ENCODE peak calls at places on chromosomes 6 and 20, in nine cellular contexts. D is pons; Q is D341Med; C is foreskin fibroblast; Y is activated naive CD8-positive, alpha-beta T cell treated with anti-CD3 and anti-CD28 coated beads, Interleukin-2, amount 50 U/mL, for 24 hours; U is GM12892; K is astrocyte of the spinal cord; V is nucleus accumbens; T is amniotic stem cell. X is an unnamed sample.
A peak's percentile ranks its signal among the peaks of the same experiment; 100 is the strongest.

GRCh38 chr6:34362909-34363713 is 29.4 kb downstream of the NUDT3 start:
- DNase-seq in D (peak; percentile 34), Y (no peak), Q (no peak), U (peak; percentile 13), C (no peak), K (no peak), V (no peak), T (no peak), X (no peak)

GRCh38 chr6:158232445-158233213 is 64.5 kb downstream of the GTF2H5 start:
- DNase-seq in C (peak; percentile 84), V (peak; percentile 58), T (peak; percentile 53), Q (peak; percentile 86), D (peak; percentile 59), U (peak; percentile 61), Y (peak; percentile 49), K (peak; percentile 59), X (peak; percentile 61)

GRCh38 chr6:142728910-142729481 is 216.0 kb downstream of the HIVEP2 start:
- DNase-seq in U (no peak), Q (no peak), Y (no peak), D (no peak), C (peak; percentile 52), T (no peak), K (peak; percentile 53), V (no peak), X (no peak)

GRCh38 chr20:62451156-62451767 is 23.9 kb upstream of the RBBP8NL start:
- DNase-seq in C (no peak), Y (no peak), K (no peak), D (no peak), U (no peak), V (no peak), T (no peak), Q (no peak), X (no peak)

GRCh38 chr6:135212020-135212806 is 31.1 kb downstream of the MYB start:
- DNase-seq in V (no peak), D (no peak), U (no peak), K (peak; percentile 26), Q (no peak), C (peak; percentile 64), T (no peak), Y (no peak), X (no peak)

GRCh38 chr20:3349786-3350185 is 57.7 kb downstream of the DNAAF9 start:
- DNase-seq in T (no peak), V (no peak), D (no peak), Y (no peak), C (no peak), K (no peak), Q (no peak), U (no peak), X (no peak)

GRCh38 chr6:143842468-143842901 is 653 bp upstream of the LTV1 start:
- DNase-seq in V (no peak), U (no peak), K (no peak), C (no peak), D (peak; percentile 53), Y (no peak), Q (no peak), T (no peak), X (no peak)

GRCh38 chr6:117195728-117196127 is 69.6 kb upstream of the VGLL2 start:
- DNase-seq in V (no peak), D (peak; percentile 22), C (no peak), K (no peak), Y (no peak), U (no peak), T (no peak), Q (no peak), X (no peak)

GRCh38 chr20:33826270-33826897 is 15.2 kb downstream of the CHMP4B start:
- DNase-seq in K (no peak), T (no peak), Q (no peak), C (no peak), D (no peak), U (no peak), V (no peak), Y (no peak), X (no peak)

GRCh38 chr6:43931201-43931600 is 161.2 kb downstream of the VEGFA start:
- DNase-seq in Y (no peak), K (no peak), Q (no peak), U (no peak), T (no peak), C (no peak), D (no peak), V (no peak), X (no peak)

GRCh38 chr20:61487346-61488022 is 235.4 kb downstream of the CDH4 start:
- DNase-seq in D (peak; percentile 17), Q (no peak), U (no peak), T (no peak), V (no peak), K (no peak), Y (no peak), C (peak; percentile 5), X (peak; percentile 11)

GRCh38 chr6:75752365-75752764 is 3.3 kb downstream of the MYO6 start:
- DNase-seq in V (no peak), K (peak; percentile 27), D (no peak), Q (no peak), Y (no peak), C (peak; percentile 20), U (no peak), T (no peak), X (no peak)

GRCh38 chr20:5511082-5511481 is 194.3 kb upstream of the PROKR2 start:
- DNase-seq in Q (no peak), U (no peak), D (no peak), V (no peak), T (no peak), C (no peak), K (no peak), Y (no peak), X (no peak)

GRCh38 chr20:16411361-16411760 is 161.9 kb downstream of the KIF16B start:
- DNase-seq in Q (no peak), Y (no peak), V (no peak), D (no peak), U (no peak), T (no peak), K (no peak), C (no peak), X (no peak)

GRCh38 chr6:16540804-16541752 is 220.2 kb downstream of the ATXN1 start:
- DNase-seq in U (no peak), D (no peak), V (no peak), Q (no peak), Y (peak; percentile 7), T (no peak), C (peak; percentile 59), K (no peak), X (no peak)

GRCh38 chr6:32108094-32108627 is 977 bp downstream of the TNXB start:
- DNase-seq in Q (no peak), D (no peak), U (no peak), T (peak; percentile 22), V (no peak), K (no peak), Y (no peak), C (peak; percentile 81), X (no peak)

GRCh38 chr20:39880890-39881289 is 808.1 kb downstream of the MAFB start:
- DNase-seq in Q (no peak), D (no peak), V (no peak), C (peak; percentile 26), U (no peak), Y (no peak), K (no peak), T (no peak), X (no peak)

X was measured in globus pallidus.